ENCODE peak calls at places on chromosomes 2 and 18, in seven cellular contexts. M, D, L, S, O, P and Y are unnamed samples.

GRCh38 chr2:41194235-41194634 is 742.3 kb upstream of the SLC8A1 start:
- DNase-seq in M (peak), D (peak), L (peak), S (no peak), O (peak), P (no peak), Y (peak)

GRCh38 chr2:117470311-117471095 is 344.0 kb upstream of the DDX18 start:
- DNase-seq in M (peak), D (no peak), L (no peak), S (no peak), O (no peak), P (no peak), Y (no peak)

GRCh38 chr18:11998182-11998581 is 16.9 kb downstream of the IMPA2 start:
- DNase-seq in M (no peak), D (no peak), L (peak), S (no peak), O (no peak), P (no peak), Y (peak)

GRCh38 chr2:199467462-199467822 is 9.7 kb upstream of the SATB2 start:
- DNase-seq in M (no peak), D (no peak), L (no peak), S (no peak), O (no peak), P (no peak), Y (no peak)

GRCh38 chr2:119234021-119235019 is 10.7 kb downstream of the STEAP3 start:
- DNase-seq in M (no peak), D (no peak), L (peak), S (no peak), O (peak), P (no peak), Y (peak)

GRCh38 chr2:62216616-62217015 is 20.7 kb downstream of the B3GNT2 start:
- DNase-seq in M (no peak), D (peak), L (peak), S (peak), O (peak), P (peak), Y (peak)

GRCh38 chr2:180679693-180680092 is 300.7 kb upstream of the UBE2E3 start:
- DNase-seq in M (no peak), D (no peak), L (no peak), S (no peak), O (no peak), P (no peak), Y (peak)

GRCh38 chr2:118812530-118812929 is 34.9 kb downstream of the EN1 start:
- DNase-seq in M (no peak), D (no peak), L (no peak), S (no peak), O (no peak), P (no peak), Y (no peak)

GRCh38 chr2:11406492-11407381 is 59.2 kb downstream of the E2F6 start:
- DNase-seq in M (no peak), D (peak), L (peak), S (peak), O (peak), P (peak), Y (peak)

GRCh38 chr18:36534154-36534688 is 236.7 kb downstream of the FHOD3 start:
- DNase-seq in M (no peak), D (no peak), L (no peak), S (no peak), O (peak), P (no peak), Y (no peak)

GRCh38 chr2:72300147-72300684 is 152.6 kb upstream of the CYP26B1 start:
- DNase-seq in M (no peak), D (no peak), L (no peak), S (no peak), O (no peak), P (no peak), Y (no peak)

GRCh38 chr18:21391074-21391673 is 149.1 kb downstream of the GREB1L start:
- DNase-seq in M (no peak), D (peak), L (peak), S (no peak), O (peak), P (peak), Y (peak)

GRCh38 chr2:231187736-231188505 is 10.5 kb upstream of the ARMC9 start:
- DNase-seq in M (peak), D (peak), L (peak), S (peak), O (peak), P (peak), Y (peak)

GRCh38 chr2:240960963-240961876 is 37.2 kb upstream of the SNED1 start:
- DNase-seq in M (peak), D (no peak), L (peak), S (no peak), O (peak), P (no peak), Y (peak)

GRCh38 chr18:10659594-10659993 is 133.8 kb downstream of the NAPG start:
- DNase-seq in M (no peak), D (no peak), L (no peak), S (no peak), O (no peak), P (no peak), Y (no peak)

GRCh38 chr2:95372216-95372829 is 30.2 kb upstream of the FAHD2A start:
- DNase-seq in M (no peak), D (no peak), L (no peak), S (peak), O (no peak), P (no peak), Y (no peak)

GRCh38 chr2:146004470-146004869 is 1484.6 kb upstream of the ZEB2 start:
- DNase-seq in M (no peak), D (peak), L (peak), S (no peak), O (peak), P (no peak), Y (peak)

GRCh38 chr2:119490653-119491195 is 33.6 kb downstream of the SCTR start:
- DNase-seq in M (no peak), D (no peak), L (no peak), S (no peak), O (no peak), P (no peak), Y (no peak)

GRCh38 chr18:67783215-67783946 is 266.9 kb upstream of the DSEL start:
- DNase-seq in M (no peak), D (peak), L (peak), S (no peak), O (peak), P (peak), Y (peak)

GRCh38 chr18:26497881-26498280 is 50.5 kb downstream of the KCTD1 start:
- DNase-seq in M (no peak), D (no peak), L (no peak), S (no peak), O (no peak), P (no peak), Y (no peak)

GRCh38 chr18:46397174-46397573 is 259.8 kb downstream of the LOXHD1 start:
- DNase-seq in M (no peak), D (no peak), L (no peak), S (no peak), O (no peak), P (no peak), Y (no peak)

GRCh38 chr18:58402951-58403702 is 225.8 kb downstream of the ALPK2 start:
- DNase-seq in M (no peak), D (no peak), L (no peak), S (no peak), O (no peak), P (no peak), Y (no peak)

GRCh38 chr2:170930132-170931109 is 1.4 kb downstream of the GORASP2 start:
- DNase-seq in M (no peak), D (peak), L (peak), S (no peak), O (peak), P (no peak), Y (peak)

GRCh38 chr18:12990662-12990976 is 543 bp upstream of the CEP192 start:
- DNase-seq in M (no peak), D (peak), L (no peak), S (no peak), O (no peak), P (no peak), Y (no peak)

GRCh38 chr18:3384664-3385189 is 65.2 kb upstream of the TGIF1 start:
- DNase-seq in M (no peak), D (no peak), L (no peak), S (no peak), O (no peak), P (no peak), Y (no peak)

GRCh38 chr2:105324732-105325131 is 4.8 kb downstream of the TGFBRAP1 start:
- DNase-seq in M (no peak), D (peak), L (no peak), S (no peak), O (peak), P (peak), Y (peak)

GRCh38 chr2:136134126-136134525 is 16.2 kb upstream of the CXCR4 start:
- DNase-seq in M (no peak), D (no peak), L (no peak), S (no peak), O (no peak), P (no peak), Y (no peak)

GRCh38 chr2:96601382-96602292 is 36.5 kb downstream of the KANSL3 start:
- DNase-seq in M (peak), D (no peak), L (no peak), S (no peak), O (no peak), P (no peak), Y (no peak)

GRCh38 chr18:41038071-41038470 is 917.0 kb upstream of the PIK3C3 start:
- DNase-seq in M (no peak), D (no peak), L (peak), S (no peak), O (no peak), P (no peak), Y (peak)

GRCh38 chr2:214217599-214217998 is 193.3 kb upstream of the VWC2L start:
- DNase-seq in M (no peak), D (no peak), L (no peak), S (no peak), O (no peak), P (no peak), Y (no peak)

GRCh38 chr18:79396431-79397287 is 929 bp downstream of the NFATC1 start:
- DNase-seq in M (no peak), D (no peak), L (peak), S (peak), O (peak), P (no peak), Y (peak)

GRCh38 chr2:216804357-216805350 is 55.2 kb downstream of the TNP1 start:
- DNase-seq in M (no peak), D (no peak), L (peak), S (no peak), O (no peak), P (no peak), Y (no peak)

GRCh38 chr2:216807861-216808272 is 52.0 kb downstream of the TNP1 start:
- DNase-seq in M (peak), D (peak), L (no peak), S (no peak), O (peak), P (no peak), Y (peak)

GRCh38 chr2:216810399-216811160 is 49.3 kb downstream of the TNP1 start:
- DNase-seq in M (no peak), D (no peak), L (no peak), S (no peak), O (no peak), P (no peak), Y (no peak)

GRCh38 chr2:216803803-216804202 is 56.1 kb downstream of the TNP1 start:
- DNase-seq in M (no peak), D (no peak), L (no peak), S (no peak), O (no peak), P (no peak), Y (no peak)

GRCh38 chr2:216808805-216809425 is 50.9 kb downstream of the TNP1 start:
- DNase-seq in M (no peak), D (no peak), L (no peak), S (no peak), O (no peak), P (no peak), Y (no peak)
- TF ChIP-seq CTCF in M (no peak), D (no peak), L (no peak), S (no peak), O (no peak), P (no peak), Y (no peak)

DNA sequence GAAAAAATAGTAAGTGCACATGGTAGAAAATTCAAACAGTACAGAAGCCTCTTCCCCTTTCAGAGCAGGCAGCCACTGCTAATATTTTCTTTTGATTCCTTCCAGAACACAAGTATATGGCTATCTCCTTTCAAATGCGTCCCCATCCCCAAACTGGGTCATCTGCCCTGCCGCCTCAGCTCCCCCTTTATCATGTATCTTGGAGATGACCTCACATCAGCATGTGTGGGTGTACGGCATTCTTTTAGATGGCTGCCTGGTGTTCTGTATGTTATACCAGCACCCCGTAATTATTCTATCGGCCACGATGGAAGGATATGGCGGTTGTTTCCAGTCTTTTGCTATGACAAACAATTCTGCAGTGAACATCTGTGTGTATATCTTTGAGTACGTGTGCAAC is 70.6 kb upstream of the DLX2 start:
- DNase-seq in M (no peak), D (no peak), L (no peak), S (no peak), O (no peak), P (no peak), Y (no peak)
- H3K4me3 ChIP-seq in M (no peak), D (no peak), L (no peak), S (no peak), O (no peak), P (no peak), Y (no peak)

DNA sequence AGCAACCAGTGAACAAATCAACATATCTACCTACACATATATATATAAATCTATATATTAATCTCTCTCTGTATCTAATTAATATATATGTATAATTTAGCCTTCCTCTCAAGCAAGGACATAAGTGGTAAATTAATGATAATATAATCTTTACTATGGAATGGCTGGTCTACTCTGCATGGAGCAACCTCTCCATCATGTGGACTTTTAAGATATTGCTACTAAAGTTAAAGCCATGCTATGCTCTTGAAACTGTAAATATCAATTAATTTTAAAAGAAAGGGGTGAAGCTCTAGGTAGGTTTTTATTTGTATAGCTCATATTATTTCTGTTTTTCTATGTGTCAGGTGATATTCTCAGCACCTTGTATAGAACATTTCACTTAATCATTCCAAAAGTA is 147.0 kb downstream of the PPP1R1C start:
- DNase-seq in M (no peak), D (no peak), L (peak), S (no peak), O (peak), P (no peak), Y (peak)
- TF ChIP-seq CTCF in M (no peak), D (peak), L (peak), S (no peak), O (peak), P (peak), Y (peak)

GRCh38 chr2:31217465-31218200 is at the start of gene CAPN14:
- DNase-seq in M (no peak), D (no peak), L (no peak), S (no peak), O (no peak), P (no peak), Y (no peak)

GRCh38 chr2:31216734-31217133 is 581 bp downstream of the CAPN14 start:
- DNase-seq in M (no peak), D (no peak), L (no peak), S (no peak), O (no peak), P (no peak), Y (no peak)

GRCh38 chr2:31219131-31219969 is 2.0 kb upstream of the CAPN14 start:
- DNase-seq in M (no peak), D (no peak), L (no peak), S (no peak), O (no peak), P (no peak), Y (no peak)

GRCh38 chr2:31222086-31222485 is 4.8 kb upstream of the CAPN14 start:
- DNase-seq in M (no peak), D (no peak), L (no peak), S (no peak), O (no peak), P (no peak), Y (no peak)

DNA sequence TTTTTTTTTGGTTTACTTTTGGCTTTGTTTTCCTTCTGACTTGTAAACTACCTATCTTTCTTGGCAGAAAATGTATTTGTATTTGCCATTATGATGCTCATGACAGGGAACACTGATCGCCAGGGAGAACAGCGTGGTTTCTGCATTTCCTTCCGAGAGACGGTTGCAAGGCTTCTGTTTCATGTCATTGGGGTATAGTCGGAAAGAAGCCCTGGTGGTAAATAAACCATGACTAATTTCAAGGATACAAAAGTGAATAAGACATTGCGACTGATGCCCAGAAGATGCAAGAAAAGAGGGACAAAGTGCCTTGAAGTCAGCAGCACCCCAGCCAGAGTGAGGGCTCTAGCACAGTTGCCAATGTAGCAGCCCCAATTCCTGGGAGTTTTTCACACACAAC is 4.2 kb upstream of the CAPN14 start:
- DNase-seq in M (no peak), D (no peak), L (no peak), S (no peak), O (no peak), P (no peak), Y (no peak)
- H3K4me3 ChIP-seq in M (no peak), D (no peak), L (no peak), S (no peak), O (no peak), P (no peak), Y (no peak)

GRCh38 chr2:112725545-112726457 is 5.0 kb downstream of the NT5DC4 start:
- DNase-seq in M (no peak), D (no peak), L (no peak), S (no peak), O (no peak), P (no peak), Y (no peak)

GRCh38 chr2:112727276-112728028 is 6.6 kb downstream of the NT5DC4 start:
- DNase-seq in M (no peak), D (no peak), L (no peak), S (no peak), O (no peak), P (no peak), Y (no peak)

GRCh38 chr2:112724611-112725525 is 4.0 kb downstream of the NT5DC4 start:
- DNase-seq in M (no peak), D (no peak), L (no peak), S (no peak), O (no peak), P (no peak), Y (peak)

GRCh38 chr2:112728029-112728362 is 7.2 kb downstream of the NT5DC4 start:
- DNase-seq in M (no peak), D (no peak), L (no peak), S (no peak), O (no peak), P (no peak), Y (no peak)

GRCh38 chr2:112726487-112727190 is 5.8 kb downstream of the NT5DC4 start:
- DNase-seq in M (peak), D (peak), L (peak), S (peak), O (peak), P (peak), Y (peak)
- TF ChIP-seq CTCF in M (peak), D (peak), L (peak), S (peak), O (peak), P (peak), Y (peak)

DNA sequence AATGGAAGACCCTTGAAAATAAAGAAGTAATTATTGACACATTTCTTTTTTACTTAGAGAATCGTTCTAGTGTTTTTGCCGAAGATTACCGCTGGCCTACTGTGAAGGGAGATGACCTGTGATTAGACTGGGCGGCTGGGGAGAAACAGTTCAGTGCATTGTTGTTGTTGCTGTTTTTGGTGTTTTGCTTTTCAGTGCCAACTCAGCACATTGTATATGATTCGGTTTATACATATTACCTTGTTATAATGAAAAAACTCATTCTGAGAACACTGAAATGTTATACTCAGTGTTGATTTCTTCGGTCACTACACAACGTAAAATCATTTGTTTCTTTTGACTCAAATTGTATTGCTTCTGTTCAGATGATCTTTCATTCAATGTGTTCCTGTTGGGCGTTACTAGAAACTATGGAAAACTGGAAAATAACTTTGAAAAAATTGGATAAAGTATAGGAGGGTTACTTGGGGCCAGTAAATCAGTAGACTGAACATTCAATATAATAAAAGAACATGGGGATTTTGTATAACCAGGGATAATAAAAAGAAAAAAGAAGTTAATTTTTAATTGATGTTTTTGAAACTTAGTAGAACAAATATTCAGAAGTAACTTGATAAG is 3.3 kb downstream of the PMAIP1 start:
- DNase-seq in M (no peak), D (no peak), L (no peak), S (no peak), O (no peak), P (no peak), Y (no peak)
- H3K4me3 ChIP-seq in M (no peak), D (no peak), L (peak), S (no peak), O (no peak), P (no peak), Y (peak)

DNA sequence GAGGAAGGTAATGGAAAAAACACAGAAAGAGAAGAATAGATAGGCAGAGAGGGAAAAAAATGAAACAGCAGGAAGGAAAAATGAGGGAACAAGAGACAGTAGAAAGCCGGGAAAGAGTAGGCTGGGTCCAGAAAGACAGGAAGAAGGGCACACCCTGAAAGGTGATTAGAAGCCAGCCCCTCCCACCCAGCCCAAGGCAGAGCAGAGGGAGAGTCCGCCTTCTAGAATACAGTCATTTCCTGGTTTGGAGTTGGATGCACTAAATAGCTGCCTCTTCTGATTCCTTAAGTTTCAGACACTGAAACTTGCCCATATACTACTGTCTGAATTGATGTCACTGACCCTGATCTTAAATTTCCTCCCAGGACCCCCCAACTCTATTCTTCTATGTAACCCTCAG is 17.9 kb upstream of the DSG3 start:
- DNase-seq in M (no peak), D (no peak), L (no peak), S (no peak), O (no peak), P (no peak), Y (no peak)
- TF ChIP-seq CTCF in M (no peak), D (no peak), L (no peak), S (no peak), O (no peak), P (no peak), Y (no peak)

GRCh38 chr2:20540587-20541304 is 93.9 kb downstream of the RHOB start:
- DNase-seq in M (no peak), D (no peak), L (no peak), S (no peak), O (no peak), P (no peak), Y (no peak)
- H3K4me3 ChIP-seq in M (no peak), D (no peak), L (no peak), S (no peak), O (no peak), P (no peak), Y (no peak)

GRCh38 chr18:33231474-33232317 is 208.8 kb downstream of the CCDC178 start:
- DNase-seq in M (peak), D (peak), L (peak), S (peak), O (peak), P (no peak), Y (peak)

GRCh38 chr18:33232318-33232626 is 208.2 kb downstream of the CCDC178 start:
- DNase-seq in M (no peak), D (no peak), L (no peak), S (no peak), O (no peak), P (no peak), Y (no peak)
- TF ChIP-seq CTCF in M (no peak), D (no peak), L (no peak), S (no peak), O (no peak), P (no peak), Y (no peak)